ENCODE peak calls at places on chromosomes 7 and 10, in seven cellular contexts. P is IMR-90, X is ovary, K is heart left ventricle, G is transverse colon, I is mesenchymal stem cell, C is GM12878. N is an unnamed sample.

GRCh38 chr10:92420554-92421275 is 129.7 kb downstream of the MARCHF5 start:
- DNase-seq in C (no peak), K (no peak), G (no peak), X (no peak), P (no peak), I (no peak), N (no peak)

GRCh38 chr10:20503186-20503585 is 393.9 kb downstream of the NEBL start:
- DNase-seq in P (no peak), K (no peak), X (no peak), I (no peak), G (no peak), C (no peak), N (no peak)

GRCh38 chr7:114645451-114645850 is 230.8 kb downstream of the FOXP2 start:
- DNase-seq in P (no peak), G (no peak), C (no peak), I (no peak), X (no peak), K (no peak), N (no peak)

GRCh38 chr7:66844552-66845381 is 76.3 kb upstream of the TMEM248 start:
- DNase-seq in I (peak; percentile 98), X (peak; percentile 99), P (peak; percentile 98), K (peak; percentile 98), G (peak; percentile 99), C (peak; percentile 92), N (peak; percentile 98)

GRCh38 chr10:131973160-131973951 is 8.4 kb downstream of the BNIP3 start:
- DNase-seq in C (no peak), I (no peak), G (no peak), K (peak; percentile 44), P (no peak), X (no peak), N (peak; percentile 53)

GRCh38 chr10:133421336-133422222 is 2.8 kb downstream of the SPRN start:
- DNase-seq in K (no peak), X (no peak), P (no peak), I (no peak), C (no peak), G (no peak), N (no peak)

GRCh38 chr7:151389768-151390593 is 19.9 kb downstream of the WDR86 start:
- DNase-seq in C (no peak), K (no peak), I (no peak), G (no peak), X (no peak), P (no peak), N (peak; percentile 10)

GRCh38 chr7:42461537-42461936 is 224.5 kb upstream of the GLI3 start:
- DNase-seq in P (no peak), C (no peak), G (no peak), I (no peak), X (no peak), K (no peak), N (no peak)

GRCh38 chr7:33287738-33288137 is 158.4 kb downstream of the BBS9 start:
- DNase-seq in I (no peak), G (no peak), P (no peak), K (no peak), X (no peak), C (no peak), N (no peak)

GRCh38 chr7:81264116-81264515 is 345.3 kb upstream of the SEMA3C start:
- DNase-seq in G (no peak), X (no peak), C (no peak), K (no peak), P (no peak), I (no peak), N (no peak)

GRCh38 chr10:124251317-124251716 is 157.9 kb upstream of the CHST15 start:
- DNase-seq in K (no peak), P (no peak), G (no peak), C (peak; percentile 60), X (no peak), I (no peak), N (no peak)

GRCh38 chr10:133204226-133205015 is 25.6 kb upstream of the UTF1 start:
- DNase-seq in P (no peak), K (no peak), C (no peak), I (no peak), X (no peak), G (no peak), N (no peak)

GRCh38 chr7:105992888-105993287 is 29.8 kb downstream of the CDHR3 start:
- DNase-seq in X (no peak), G (no peak), K (no peak), P (no peak), C (no peak), I (no peak), N (no peak)

GRCh38 chr7:110521357-110521756 is 569.6 kb upstream of the LRRN3 start:
- DNase-seq in X (no peak), P (no peak), I (no peak), K (no peak), C (no peak), G (no peak), N (no peak)

GRCh38 chr7:95213809-95214492 is 110.4 kb downstream of the PON1 start:
- DNase-seq in I (no peak), X (peak; percentile 25), C (no peak), G (no peak), P (no peak), K (peak; percentile 70), N (peak; percentile 70)

GRCh38 chr7:139691253-139691781 is 86.5 kb downstream of the HIPK2 start:
- DNase-seq in X (no peak), G (peak; percentile 69), K (peak; percentile 73), I (peak; percentile 35), C (no peak), P (no peak), N (peak; percentile 83)

GRCh38 chr10:103637855-103638561 is 144.5 kb downstream of the NEURL1 start:
- DNase-seq in X (peak; percentile 87), I (no peak), K (peak; percentile 69), G (peak; percentile 60), C (no peak), P (peak; percentile 92), N (peak; percentile 78)

GRCh38 chr7:116800594-116800993 is 61.8 kb upstream of the CAPZA2 start:
- DNase-seq in C (no peak), K (no peak), P (no peak), X (no peak), G (no peak), I (no peak), N (no peak)

GRCh38 chr7:133815677-133816210 is 311.4 kb upstream of the LRGUK start:
- DNase-seq in G (no peak), P (peak; percentile 82), X (no peak), I (peak; percentile 52), K (no peak), C (no peak), N (no peak)

GRCh38 chr7:157355784-157356511 is 19.1 kb downstream of the DNAJB6 start:
- DNase-seq in K (peak; percentile 46), C (no peak), I (no peak), X (no peak), G (no peak), P (peak; percentile 13), N (peak; percentile 39)

GRCh38 chr10:31020128-31020527 is 11.5 kb downstream of the ZNF438 start:
- DNase-seq in X (no peak), K (no peak), P (no peak), C (no peak), I (no peak), G (no peak), N (no peak)

GRCh38 chr7:99987846-99988245 is 12.0 kb upstream of the AZGP1 start:
- DNase-seq in X (no peak), K (no peak), P (no peak), C (no peak), G (no peak), I (no peak), N (no peak)

GRCh38 chr10:103476046-103476768 is 2.8 kb downstream of the CALHM3 start:
- DNase-seq in C (no peak), G (no peak), K (no peak), P (no peak), X (no peak), I (no peak), N (no peak)

GRCh38 chr10:102917314-102917961 is 656 bp upstream of the CNNM2 start:
- DNase-seq in C (no peak), K (peak; percentile 79), I (peak; percentile 79), P (peak; percentile 61), G (peak; percentile 86), X (peak; percentile 83), N (peak; percentile 78)

GRCh38 chr7:121275204-121275603 is 53.6 kb upstream of the WNT16 start:
- DNase-seq in X (no peak), I (no peak), C (no peak), G (no peak), K (no peak), P (no peak), N (no peak)

GRCh38 chr7:121562274-121562673 is 166.2 kb upstream of the FAM3C start:
- DNase-seq in G (no peak), K (no peak), X (no peak), P (peak; percentile 24), C (no peak), I (no peak), N (no peak)

GRCh38 chr7:107758667-107759066 is 14.7 kb downstream of the CBLL1 start:
- DNase-seq in G (no peak), C (no peak), K (no peak), I (no peak), P (no peak), X (no peak), N (no peak)
- H3K4me3 ChIP-seq in G (no peak overlapping the region), C (no peak overlapping the region), K (no peak overlapping the region), I (no peak overlapping the region), P (no peak overlapping the region), X (no peak overlapping the region), N (no peak overlapping the region)

GRCh38 chr7:121406-121805 is 71.0 kb upstream of the FAM20C start:
- DNase-seq in P (no peak), K (no peak), I (no peak), X (no peak), C (no peak), G (no peak), N (no peak)
- H3K36me3 ChIP-seq in P (no peaks in the 10 kb centered on the region), K (no peaks in the 10 kb centered on the region), I (peaks cover 2% of the 10 kb centered on the region), X (no peaks in the 10 kb centered on the region), C (no peaks in the 10 kb centered on the region), G (no peaks in the 10 kb centered on the region), N (no peaks in the 10 kb centered on the region)

GRCh38 chr7:86790383-86790782 is 146.7 kb downstream of the GRM3 start:
- DNase-seq in G (no peak), X (no peak), C (no peak), I (no peak), K (no peak), P (no peak), N (no peak)
- H3K4me3 ChIP-seq in G (no peak overlapping the region), X (no peak overlapping the region), C (no peak overlapping the region), I (no peak overlapping the region), K (no peak overlapping the region), P (no peak overlapping the region), N (no peak overlapping the region)

GRCh38 chr7:158747408-158747807 is 42.8 kb upstream of the NCAPG2 start:
- DNase-seq in C (no peak), I (no peak), X (no peak), P (no peak), G (no peak), K (no peak), N (no peak)

GRCh38 chr7:158744070-158744469 is 39.5 kb upstream of the NCAPG2 start:
- DNase-seq in P (no peak), K (no peak), G (no peak), C (no peak), X (no peak), I (no peak), N (no peak)

GRCh38 chr7:158743219-158743618 is 38.6 kb upstream of the NCAPG2 start:
- DNase-seq in G (no peak), I (no peak), K (no peak), X (no peak), P (no peak), C (no peak), N (no peak)

GRCh38 chr7:158746957-158747356 is 42.4 kb upstream of the NCAPG2 start:
- DNase-seq in P (no peak), G (no peak), K (no peak), C (no peak), X (no peak), I (no peak), N (no peak)

GRCh38 chr7:158745057-158745715 is 40.6 kb upstream of the NCAPG2 start:
- DNase-seq in P (no peak), X (no peak), C (no peak), K (no peak), I (no peak), G (no peak), N (no peak)
- H3K36me3 ChIP-seq in P (peaks cover 45% of the 10 kb centered on the region), X (no peaks in the 10 kb centered on the region), C (peaks cover 11% of the 10 kb centered on the region), K (no peaks in the 10 kb centered on the region), I (peaks cover 51% of the 10 kb centered on the region), G (peaks cover 1% of the 10 kb centered on the region), N (peaks cover 77% of the 10 kb centered on the region)

N was measured in left ventricle myocardium inferior.